ENCODE peak calls at places on chromosomes 13 and 19, in six cellular contexts. Y, W, Z, T, C and N are unnamed samples.

GRCh38 chr13:113172419-113172926 is 14.0 kb downstream of the PROZ start:
- DNase-seq in Z (no peak), C (no peak), Y (no peak), W (no peak), T (no peak), N (no peak)

GRCh38 chr19:2719910-2720776 is 1.0 kb downstream of the DIRAS1 start:
- DNase-seq in C (peak), Z (no peak), T (no peak), W (peak), Y (no peak), N (peak)

GRCh38 chr19:42487025-42487797 is 41.1 kb downstream of the CEACAM1 start:
- DNase-seq in Y (no peak), Z (no peak), C (no peak), W (no peak), T (no peak), N (no peak)

GRCh38 chr19:43124360-43124759 is 41.9 kb upstream of the PSG2 start:
- DNase-seq in W (no peak), T (no peak), Y (no peak), C (no peak), Z (no peak), N (no peak)

GRCh38 chr13:44620057-44620456 is 43.9 kb upstream of the TSC22D1 start:
- DNase-seq in Y (no peak), C (no peak), Z (no peak), W (no peak), T (no peak), N (peak)

GRCh38 chr13:46495647-46496046 is 57.3 kb upstream of the LRCH1 start:
- DNase-seq in Y (peak), W (no peak), T (no peak), Z (no peak), C (no peak), N (no peak)

GRCh38 chr13:28258401-28258800 is 120.1 kb downstream of the PAN3 start:
- DNase-seq in C (no peak), W (no peak), Y (no peak), T (no peak), Z (no peak), N (no peak)

GRCh38 chr19:3368848-3369336 is 2.5 kb downstream of the NFIC start:
- DNase-seq in Z (no peak), Y (no peak), C (peak), W (no peak), T (no peak), N (no peak)

GRCh38 chr13:48526269-48526668 is 6.6 kb downstream of the RCBTB2 start:
- DNase-seq in C (no peak), W (no peak), Y (no peak), T (no peak), Z (no peak), N (no peak)

GRCh38 chr13:81539643-81540150 is 1198.8 kb upstream of the SPRY2 start:
- DNase-seq in T (no peak), C (no peak), W (no peak), Z (no peak), Y (no peak), N (no peak)

GRCh38 chr13:100547805-100548204 is 40.8 kb downstream of the GGACT start:
- DNase-seq in Z (no peak), W (no peak), T (no peak), Y (no peak), C (peak), N (no peak)

GRCh38 chr19:4473708-4474503 is 1.8 kb downstream of the HDGFL2 start:
- DNase-seq in Y (no peak), T (no peak), Z (no peak), W (no peak), C (peak), N (no peak)

GRCh38 chr19:7970716-7971448 is 27.4 kb upstream of the TIMM44 start:
- DNase-seq in T (peak), Y (no peak), Z (peak), W (no peak), C (peak), N (no peak)

GRCh38 chr19:16125738-16126495 is 14.2 kb downstream of the RAB8A start:
- DNase-seq in W (no peak), Z (no peak), Y (no peak), C (peak), T (peak), N (no peak)

GRCh38 chr19:36215276-36216171 is 618 bp downstream of the ZNF146 start:
- DNase-seq in W (no peak), Y (no peak), T (no peak), C (peak), Z (peak), N (peak)

GRCh38 chr19:2345794-2346663 is 14.0 kb upstream of the TMPRSS9 start:
- DNase-seq in T (peak), C (no peak), Y (no peak), Z (no peak), W (no peak), N (no peak)

GRCh38 chr19:10899171-10899653 is 27.9 kb downstream of the CARM1 start:
- DNase-seq in C (peak), Y (no peak), W (peak), T (peak), Z (no peak), N (no peak)

GRCh38 chr19:35851213-35852028 is 883 bp downstream of the NPHS1 start:
- DNase-seq in Z (no peak), C (no peak), W (no peak), T (no peak), Y (no peak), N (no peak)

GRCh38 chr13:32538234-32538620 is 368 bp downstream of the N4BP2L2 start:
- DNase-seq in C (no peak), T (no peak), Y (no peak), Z (no peak), W (peak), N (peak)

GRCh38 chr13:50598338-50598737 is 245.2 kb downstream of the DLEU7 start:
- DNase-seq in Y (no peak), W (no peak), T (no peak), Z (peak), C (no peak), N (peak)

GRCh38 chr19:13838943-13839192 is 38.1 kb upstream of the NANOS3 start:
- DNase-seq in T (no peak), Z (no peak), W (no peak), Y (no peak), C (no peak), N (no peak)

GRCh38 chr19:49971991-49972401 is 11.0 kb upstream of the SIGLEC11 start:
- DNase-seq in Y (no peak), W (no peak), T (no peak), Z (no peak), C (no peak), N (no peak)

GRCh38 chr13:113273856-113274590 is 23.0 kb upstream of the LAMP1 start:
- DNase-seq in T (no peak), C (peak), W (no peak), Z (no peak), Y (no peak), N (peak)

GRCh38 chr19:5147971-5148793 is 179.3 kb downstream of the KDM4B start:
- DNase-seq in Z (no peak), T (no peak), C (peak), W (no peak), Y (no peak), N (no peak)

GRCh38 chr19:16060294-16060693 is 16.0 kb upstream of the TPM4 start:
- DNase-seq in Z (no peak), C (no peak), Y (no peak), T (no peak), W (no peak), N (no peak)

GRCh38 chr19:47703301-47703700 is 9.9 kb upstream of the EHD2 start:
- DNase-seq in C (peak), Y (no peak), Z (no peak), T (no peak), W (no peak), N (no peak)

GRCh38 chr13:104635879-104636278 is 1569.7 kb upstream of the SLC10A2 start:
- DNase-seq in Y (no peak), C (no peak), W (no peak), Z (no peak), T (no peak), N (no peak)

GRCh38 chr13:82654143-82654542 is 1228.1 kb downstream of the SLITRK1 start:
- DNase-seq in W (no peak), Z (no peak), Y (no peak), T (no peak), C (no peak), N (no peak)

GRCh38 chr13:82657471-82657870 is 1224.8 kb downstream of the SLITRK1 start:
- DNase-seq in Y (no peak), T (no peak), Z (no peak), C (no peak), W (no peak), N (no peak)

GRCh38 chr13:82655518-82655855 is 1226.8 kb downstream of the SLITRK1 start:
- DNase-seq in C (no peak), Z (no peak), T (no peak), Y (no peak), W (no peak), N (no peak)

DNA sequence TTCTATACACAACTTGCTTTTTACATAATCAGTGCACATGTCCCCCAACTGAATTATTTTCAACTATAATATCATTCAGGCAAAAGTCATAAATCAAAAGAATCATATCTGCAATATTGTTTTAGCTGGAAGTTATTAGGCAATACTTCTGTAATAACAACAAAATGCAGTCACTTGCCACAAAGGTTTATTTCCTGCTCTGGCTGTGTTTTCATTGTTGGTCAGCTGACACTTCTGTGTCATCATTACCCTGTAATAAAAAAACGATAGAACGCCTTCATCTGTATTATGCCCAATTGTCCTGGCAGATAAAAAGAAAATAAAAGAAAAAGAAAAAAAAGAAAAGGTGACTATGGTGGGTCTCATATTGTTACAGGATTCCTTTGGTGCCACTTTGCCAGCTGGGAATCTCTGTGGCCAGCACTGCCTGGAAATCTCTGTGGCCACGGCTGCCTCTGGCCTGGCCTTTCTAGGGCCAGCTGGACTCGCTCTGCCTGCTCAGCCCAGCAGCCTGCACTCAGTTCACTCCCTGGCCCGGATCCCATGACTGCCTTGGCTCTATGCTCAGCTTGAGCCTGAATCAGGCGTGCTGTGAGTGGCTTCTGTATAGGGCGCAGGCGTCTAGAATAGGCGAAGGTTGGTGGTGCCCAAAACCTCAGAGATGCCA is 1227.3 kb downstream of the SLITRK1 start:
- DNase-seq in Y (no peak), W (peak), Z (no peak), T (peak), C (no peak), N (no peak)
- H3K4me3 ChIP-seq in Y (no peak), W (no peak), Z (no peak), T (no peak), C (no peak), N (no peak)

DNA sequence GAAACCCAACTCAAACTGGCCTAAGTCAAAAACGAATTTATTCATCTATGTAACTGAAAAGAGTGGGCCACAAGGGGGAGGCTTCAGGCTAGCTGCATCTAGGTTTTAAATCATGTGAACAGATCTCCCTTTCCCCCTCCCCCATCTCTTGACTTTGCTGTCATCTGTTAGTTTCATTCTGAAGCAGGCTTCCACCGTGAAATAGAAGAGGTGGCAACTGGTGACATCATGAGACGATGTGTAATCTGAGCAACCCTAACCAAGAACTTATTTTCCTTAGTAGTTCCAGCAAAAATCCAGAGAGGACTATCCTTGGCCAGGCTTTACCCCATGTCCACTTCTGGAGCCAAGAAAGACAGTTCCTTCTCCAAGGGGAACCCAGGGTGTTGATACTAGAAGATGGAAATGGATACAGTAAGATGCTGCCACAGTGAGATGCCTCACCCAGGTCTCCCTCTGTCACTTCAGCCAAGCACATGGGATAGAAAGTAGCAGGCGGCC is 9.4 kb downstream of the SAMD4B start:
- DNase-seq in Z (peak), C (peak), W (no peak), Y (no peak), T (no peak), N (no peak)
- TF ChIP-seq CTCF in Z (no peak), C (peak), W (no peak), Y (no peak), T (no peak), N (no peak)

GRCh38 chr13:111209613-111210012 is 94.5 kb downstream of the ARHGEF7 start:
- DNase-seq in Z (no peak), W (no peak), Y (no peak), T (no peak), C (no peak), N (no peak)
- H3K4me3 ChIP-seq in Z (no peak), W (no peak), Y (no peak), T (no peak), C (peak), N (peak)

GRCh38 chr13:20709782-20710181 is 6.3 kb downstream of the IL17D start:
- DNase-seq in C (peak), Y (no peak), Z (no peak), T (no peak), W (no peak), N (no peak)

GRCh38 chr13:20713751-20714150 is 10.3 kb downstream of the IL17D start:
- DNase-seq in Z (no peak), T (no peak), W (no peak), Y (no peak), C (peak), N (no peak)

GRCh38 chr13:20709369-20709768 is 5.9 kb downstream of the IL17D start:
- DNase-seq in Y (no peak), T (no peak), Z (no peak), C (no peak), W (no peak), N (no peak)

GRCh38 chr13:20713014-20713376 is 9.5 kb downstream of the IL17D start:
- DNase-seq in Z (no peak), C (no peak), Y (no peak), W (no peak), T (no peak), N (no peak)

DNA sequence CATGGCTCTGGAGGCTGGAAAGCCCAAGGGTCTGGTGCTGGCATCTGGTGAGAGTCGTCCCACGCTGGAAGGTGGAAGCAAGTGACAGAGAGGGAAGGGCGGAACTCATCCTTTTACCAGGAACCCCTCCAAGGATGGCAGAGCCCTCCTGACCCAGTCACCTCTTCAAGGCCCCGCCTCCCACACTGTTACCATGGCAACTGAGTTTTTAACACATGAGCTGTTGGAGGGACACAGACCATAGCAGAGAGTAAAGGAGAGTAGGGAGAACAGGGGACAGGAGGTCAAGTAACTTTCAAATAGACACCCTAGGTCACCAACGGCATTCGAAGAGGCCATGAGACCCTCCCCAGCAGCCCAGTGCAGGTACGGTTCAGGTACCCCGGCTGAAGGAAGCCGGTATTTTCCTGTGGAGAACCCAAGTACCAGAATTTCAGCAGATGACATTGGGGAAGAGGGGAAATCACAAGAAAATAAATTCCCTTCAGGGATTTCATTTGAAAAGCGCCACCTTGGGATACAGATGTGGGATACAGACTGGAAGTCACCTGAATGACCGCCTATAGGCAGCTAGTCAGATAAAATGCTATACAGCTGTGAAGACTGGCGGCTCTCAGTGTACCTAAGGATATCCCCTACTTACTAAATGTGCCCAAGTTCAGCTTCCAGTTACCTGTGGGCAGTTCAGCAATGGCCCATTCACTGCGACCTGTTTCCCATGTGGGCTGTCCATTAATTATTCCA is 8.0 kb downstream of the IL17D start:
- DNase-seq in W (no peak), C (no peak), Y (no peak), T (no peak), Z (no peak), N (no peak)
- TF ChIP-seq CTCF in W (no peak), C (no peak), Y (no peak), T (no peak), Z (no peak), N (no peak)

GRCh38 chr13:110251227-110251791 is 55.6 kb downstream of the COL4A1 start:
- DNase-seq in W (no peak), C (no peak), Z (no peak), Y (no peak), T (peak), N (no peak)
- H3K4me3 ChIP-seq in W (no peak), C (no peak), Z (no peak), Y (no peak), T (no peak), N (no peak)

DNA sequence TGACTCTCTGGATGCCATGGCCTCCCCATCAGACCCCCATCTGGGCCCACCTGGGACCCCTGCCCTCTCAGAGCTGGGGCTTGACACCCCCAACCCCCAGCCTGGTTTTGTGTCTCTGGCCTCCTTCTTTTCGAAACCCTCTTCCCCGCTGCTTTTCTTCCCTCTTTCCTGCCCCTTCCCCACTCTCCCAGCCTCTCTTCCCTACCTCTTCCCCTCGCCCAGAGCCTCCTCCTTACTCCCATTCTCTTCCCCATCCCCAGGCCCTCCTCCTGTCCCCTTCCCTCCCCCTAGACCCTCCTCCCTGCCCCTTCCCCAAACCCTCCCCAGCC is 2.1 kb downstream of the TNFSF9 start:
- DNase-seq in Y (no peak), Z (no peak), C (peak), T (no peak), W (no peak), N (no peak)
- TF ChIP-seq CTCF in Y (no peak), Z (no peak), C (no peak), T (no peak), W (no peak), N (no peak)

DNA sequence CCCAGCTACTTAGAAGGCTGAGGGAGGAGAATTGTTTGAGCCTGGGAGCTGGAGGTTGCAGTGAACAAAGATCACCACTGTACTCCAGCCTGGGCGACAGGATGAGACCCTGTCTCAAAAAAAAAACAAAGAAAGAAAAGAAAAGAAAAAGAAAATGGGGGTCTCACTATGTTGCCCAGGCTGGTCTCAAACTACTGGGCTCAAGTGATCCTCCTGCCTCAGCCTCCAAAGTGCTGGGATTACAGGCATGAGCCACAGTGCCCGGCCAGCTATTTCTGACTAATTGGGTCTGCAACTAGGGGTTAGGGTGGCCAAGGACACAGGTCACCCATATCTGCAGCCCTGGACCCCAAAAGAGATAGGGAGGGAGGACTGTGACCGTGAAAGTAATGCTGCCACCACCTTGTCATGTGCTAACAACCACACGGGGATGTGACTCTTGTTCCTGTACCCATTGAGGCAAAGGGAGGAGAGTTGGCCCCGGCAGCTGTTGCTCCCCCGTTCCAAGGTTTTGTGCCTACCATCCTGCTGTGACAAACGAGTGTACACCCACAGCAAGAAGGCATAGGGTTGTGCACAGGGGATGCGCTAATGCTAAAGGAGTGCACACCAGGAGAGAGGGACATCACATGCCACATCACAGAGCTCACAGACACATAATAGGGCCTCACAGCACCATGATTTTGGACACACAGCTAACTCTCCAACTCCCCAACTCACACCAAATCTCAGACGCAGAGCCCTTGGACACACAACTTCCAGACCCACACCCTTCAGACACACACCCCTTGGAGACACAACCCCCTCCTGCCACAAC is 619 bp downstream of the MEF2B start:
- DNase-seq in W (no peak), T (no peak), Z (peak), C (peak), Y (no peak), N (no peak)
- H3K4me3 ChIP-seq in W (peak), T (peak), Z (peak), C (peak), Y (no peak), N (peak)